ENCODE peak calls at places on chromosomes 16 and 17, in four cellular contexts. Z is PC-9, T is cardiac muscle cell, Y is heart right ventricle. B is an unnamed sample.

GRCh38 chr17:57889892-57890856 is 40.3 kb upstream of the MRPS23 start:
- DNase-seq in Z (peak; percentile 85), Y (peak; percentile 87), T (no peak), B (peak; percentile 50)

GRCh38 chr17:81109957-81110356 is 55.4 kb upstream of the PVALEF start:
- DNase-seq in T (no peak), Y (no peak), Z (no peak), B (no peak)

GRCh38 chr16:77788196-77789084 is at the start of gene VAT1L:
- DNase-seq in T (peak; percentile 52), Z (no peak), Y (peak; percentile 23), B (peak; percentile 37)

GRCh38 chr16:30875881-30876791 is 17.7 kb downstream of the BCL7C start:
- DNase-seq in T (peak; percentile 18), Y (no peak), Z (peak; percentile 29), B (no peak)

GRCh38 chr16:77789085-77789611 is 784 bp downstream of the VAT1L start:
- DNase-seq in T (peak; percentile 2), Y (no peak), Z (no peak), B (no peak)

GRCh38 chr17:8632087-8632486 is 1.6 kb upstream of the MYH10 start:
- DNase-seq in T (no peak), Z (no peak), Y (no peak), B (peak; percentile 8)

GRCh38 chr17:66431910-66432309 is 129.5 kb downstream of the PRKCA start:
- DNase-seq in T (no peak), Y (no peak), Z (no peak), B (peak; percentile 75)

GRCh38 chr16:68786685-68787418 is 49.8 kb downstream of the CDH1 start:
- DNase-seq in Y (no peak), Z (no peak), T (no peak), B (peak; percentile 76)

GRCh38 chr16:87347932-87348615 is 30.9 kb upstream of the C16orf95 start:
- DNase-seq in T (no peak), Y (no peak), Z (no peak), B (no peak)

GRCh38 chr16:49599281-49599680 is 225.7 kb downstream of the C16orf78 start:
- DNase-seq in Y (no peak), Z (no peak), T (no peak), B (no peak)

GRCh38 chr16:67447508-67448076 is 16.7 kb downstream of the HSD11B2 start:
- DNase-seq in Z (peak; percentile 46), T (no peak), Y (peak; percentile 33), B (no peak)

GRCh38 chr16:51556694-51557327 is 405.7 kb upstream of the SALL1 start:
- DNase-seq in Z (no peak), T (no peak), Y (no peak), B (peak; percentile 64)

GRCh38 chr16:28255838-28256237 is 36.5 kb upstream of the SBK1 start:
- DNase-seq in Y (no peak), T (no peak), Z (no peak), B (no peak)

GRCh38 chr16:48129926-48130325 is 25.9 kb downstream of the ABCC12 start:
- DNase-seq in T (no peak), Y (no peak), Z (no peak), B (no peak)

GRCh38 chr16:49067776-49068175 is 213.9 kb downstream of the CBLN1 start:
- DNase-seq in Z (no peak), T (no peak), Y (peak; percentile 13), B (no peak)

GRCh38 chr17:70610161-70610560 is 440.8 kb downstream of the KCNJ2 start:
- DNase-seq in T (no peak), Y (no peak), Z (no peak), B (no peak)

GRCh38 chr16:21626659-21627277 is 25.6 kb downstream of the IGSF6 start:
- DNase-seq in T (peak; percentile 33), Z (peak; percentile 34), Y (no peak), B (peak; percentile 64)

GRCh38 chr16:50318796-50319578 is 49.8 kb downstream of the BRD7 start:
- DNase-seq in Y (no peak), Z (no peak), T (no peak), B (no peak)

GRCh38 chr17:6669479-6670212 is 18.1 kb downstream of the C17orf100 start:
- DNase-seq in Y (no peak), Z (peak; percentile 89), T (no peak), B (peak; percentile 99)

GRCh38 chr16:53281859-53282258 is 152.4 kb upstream of the RBL2 start:
- DNase-seq in Z (no peak), Y (no peak), T (no peak), B (no peak)

GRCh38 chr17:71486171-71486740 is 634.6 kb upstream of the SOX9 start:
- DNase-seq in Y (no peak), Z (no peak), T (no peak), B (peak; percentile 38)

GRCh38 chr16:66265556-66266133 is 100.8 kb upstream of the CDH5 start:
- DNase-seq in Y (no peak), T (no peak), Z (no peak), B (no peak)

GRCh38 chr16:84266451-84266850 is 26.6 kb upstream of the KCNG4 start:
- DNase-seq in Z (peak; percentile 43), Y (peak; percentile 30), T (peak; percentile 89), B (peak; percentile 14)
- TF ChIP-seq CTCF in Z (no peak), Y (no peak), T (no peak), B (no peak)

DNA sequence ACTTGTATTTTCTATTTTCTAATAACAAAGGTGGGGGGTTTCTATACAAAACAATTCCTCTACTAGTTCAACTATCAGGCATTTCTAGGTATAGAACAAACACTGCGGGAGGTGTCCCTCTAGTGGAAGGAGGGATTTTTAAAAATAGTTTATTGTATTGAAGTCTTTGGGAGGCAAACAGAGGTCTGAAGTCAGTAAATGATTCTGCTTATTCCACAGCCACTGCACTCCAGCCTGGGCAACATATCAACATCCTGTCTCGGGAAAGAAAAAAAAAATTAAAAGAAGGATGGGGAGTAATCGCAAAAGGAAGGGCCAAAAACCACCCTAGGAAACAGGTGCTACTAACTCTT is 648 bp upstream of the ERCC4 start:
- DNase-seq in Z (no peak), T (peak; percentile 55), Y (no peak), B (no peak)
- TF ChIP-seq CTCF in Z (no peak), T (no peak), Y (no peak), B (no peak)

DNA sequence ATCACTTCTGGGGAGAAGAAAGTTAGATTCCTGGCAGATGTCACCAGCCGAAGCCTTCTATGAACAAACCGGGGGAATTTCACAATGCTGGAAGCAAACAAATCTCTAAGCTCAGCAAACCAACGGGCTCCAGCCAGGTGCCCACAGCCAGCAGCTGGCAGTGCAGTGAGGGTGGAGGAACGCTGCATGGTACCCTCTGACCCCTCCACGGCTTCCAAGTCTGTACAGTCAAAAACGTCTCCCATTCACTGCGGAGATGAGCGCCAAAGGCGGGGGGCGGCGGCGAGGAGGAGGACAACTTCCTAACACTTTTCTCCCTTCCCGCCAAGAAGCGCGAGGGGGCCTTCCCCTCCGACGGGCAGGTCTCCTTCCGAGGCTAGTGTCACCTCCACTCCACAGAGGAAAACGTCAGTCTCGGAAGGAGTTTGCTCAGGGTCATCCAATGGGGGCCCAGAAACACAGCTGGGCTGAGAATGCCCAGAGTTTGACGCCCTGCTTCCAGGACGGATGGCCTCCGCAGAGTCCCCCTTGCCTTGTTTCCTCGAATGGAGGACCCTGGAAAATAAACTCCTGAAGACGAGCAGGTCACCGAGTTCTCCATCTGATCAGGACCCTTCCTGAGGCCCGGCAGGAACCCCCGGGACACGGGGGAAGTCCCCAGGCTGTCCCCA is 855 bp downstream of the ZNF598 start:
- DNase-seq in Z (no peak), T (no peak), Y (no peak), B (no peak)
- TF ChIP-seq CTCF in Z (no peak), T (no peak), Y (no peak), B (no peak)

GRCh38 chr17:75752405-75753192 is 12.4 kb downstream of the GALK1 start:
- DNase-seq in Z (no peak), T (no peak), Y (no peak), B (no peak)

GRCh38 chr17:75753193-75753513 is 11.8 kb downstream of the GALK1 start:
- DNase-seq in Z (no peak), Y (no peak), T (no peak), B (no peak)

GRCh38 chr17:75754378-75755204 is 10.4 kb downstream of the GALK1 start:
- DNase-seq in T (no peak), Y (no peak), Z (no peak), B (no peak)

GRCh38 chr17:75755205-75755901 is 9.6 kb downstream of the GALK1 start:
- DNase-seq in Y (no peak), Z (no peak), T (no peak), B (no peak)

DNA sequence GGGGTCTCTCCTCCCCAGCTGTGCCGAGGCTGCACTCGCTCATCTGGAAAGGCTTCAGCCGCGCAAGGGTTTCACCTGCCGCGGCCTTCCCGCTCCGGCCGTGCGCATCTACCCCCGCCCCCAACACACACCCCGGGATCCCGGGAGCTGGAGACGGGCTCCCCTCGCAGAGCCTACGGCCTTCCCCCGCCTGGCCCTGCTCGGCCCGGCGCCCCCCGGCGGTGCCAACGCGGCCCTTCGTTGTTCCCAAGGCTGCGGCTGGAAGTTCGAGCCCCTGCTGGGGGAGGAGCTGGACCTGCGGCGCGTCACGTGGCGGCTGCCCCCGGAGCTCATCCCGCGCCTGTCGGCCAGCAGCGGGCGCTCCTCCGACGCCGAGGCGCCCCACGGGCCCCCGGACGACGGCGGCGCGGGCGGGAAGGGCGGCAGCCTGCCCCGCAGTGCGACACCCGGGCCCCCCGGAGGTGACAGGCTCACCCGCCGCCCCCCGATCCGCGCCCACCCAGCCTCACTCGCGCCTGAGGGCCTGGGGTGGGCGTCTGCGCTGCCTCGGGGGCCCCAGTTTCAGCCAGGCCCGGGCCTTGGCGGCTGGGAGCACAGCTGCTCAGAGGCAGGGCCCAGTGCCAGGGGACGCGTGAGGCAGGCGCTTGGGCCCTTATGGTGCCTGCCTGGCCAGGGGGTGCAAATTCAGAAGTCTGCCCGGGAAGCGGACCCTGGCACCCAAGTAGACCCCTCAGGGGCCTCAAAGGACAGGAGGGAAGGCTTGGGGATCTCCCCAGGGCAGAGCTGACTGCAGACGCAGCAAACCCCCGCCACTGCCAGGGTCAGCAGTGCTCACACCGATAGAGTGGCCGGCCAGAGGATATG is 11.2 kb downstream of the GALK1 start:
- DNase-seq in Z (no peak), T (peak; percentile 82), Y (peak; percentile 58), B (no peak)
- TF ChIP-seq CTCF in Z (no peak), T (peak; percentile 58), Y (peak; percentile 81), B (peak; percentile 33)